ENCODE peak calls at places on chromosome 20, in five cellular contexts. One of them, this sample, is unnamed.

GRCh38 chr20:62258499-62259293 is 20.4 kb downstream of the OSBPL2 start:
- DNase-seq in CD8-positive, alpha-beta T cell: no peak
- DNase-seq in astrocyte of the spinal cord: peak
- DNase-seq in fibroblast of lung: peak
- DNase-seq in AG10803: peak
- DNase-seq in this sample: peak

GRCh38 chr20:23501926-23502325 is 11.0 kb downstream of the CST8 start:
- DNase-seq in CD8-positive, alpha-beta T cell: no peak
- DNase-seq in astrocyte of the spinal cord: no peak
- DNase-seq in fibroblast of lung: no peak
- DNase-seq in AG10803: no peak
- DNase-seq in this sample: no peak

GRCh38 chr20:32528291-32528891 is 56.7 kb downstream of the NOL4L start:
- DNase-seq in CD8-positive, alpha-beta T cell: peak
- DNase-seq in astrocyte of the spinal cord: no peak
- DNase-seq in fibroblast of lung: no peak
- DNase-seq in AG10803: no peak
- DNase-seq in this sample: no peak

GRCh38 chr20:49636447-49636846 is 68.5 kb upstream of the PTGIS start:
- DNase-seq in CD8-positive, alpha-beta T cell: no peak
- DNase-seq in astrocyte of the spinal cord: no peak
- DNase-seq in fibroblast of lung: no peak
- DNase-seq in AG10803: no peak
- DNase-seq in this sample: no peak

GRCh38 chr20:64044484-64045247 is 4.8 kb downstream of the SOX18 start:
- DNase-seq in CD8-positive, alpha-beta T cell: no peak
- DNase-seq in astrocyte of the spinal cord: peak
- DNase-seq in fibroblast of lung: peak
- DNase-seq in AG10803: peak
- DNase-seq in this sample: peak

GRCh38 chr20:39021748-39022147 is 59.6 kb downstream of the DHX35 start:
- DNase-seq in CD8-positive, alpha-beta T cell: no peak
- DNase-seq in astrocyte of the spinal cord: no peak
- DNase-seq in fibroblast of lung: no peak
- DNase-seq in AG10803: no peak
- DNase-seq in this sample: no peak

GRCh38 chr20:36399147-36399968 is 93.2 kb downstream of the DLGAP4 start:
- DNase-seq in CD8-positive, alpha-beta T cell: peak
- DNase-seq in astrocyte of the spinal cord: peak
- DNase-seq in fibroblast of lung: peak
- DNase-seq in AG10803: peak
- DNase-seq in this sample: peak

GRCh38 chr20:22577515-22578220 is 6.7 kb downstream of the FOXA2 start:
- DNase-seq in CD8-positive, alpha-beta T cell: no peak
- DNase-seq in astrocyte of the spinal cord: no peak
- DNase-seq in fibroblast of lung: no peak
- DNase-seq in AG10803: no peak
- DNase-seq in this sample: no peak

GRCh38 chr20:62489186-62489939 is 13.6 kb upstream of the GATA5 start:
- DNase-seq in CD8-positive, alpha-beta T cell: no peak
- DNase-seq in astrocyte of the spinal cord: no peak
- DNase-seq in fibroblast of lung: no peak
- DNase-seq in AG10803: no peak
- DNase-seq in this sample: no peak

GRCh38 chr20:63693975-63694595 is 2.4 kb upstream of the TNFRSF6B start:
- DNase-seq in CD8-positive, alpha-beta T cell: no peak
- DNase-seq in astrocyte of the spinal cord: no peak
- DNase-seq in fibroblast of lung: no peak
- DNase-seq in AG10803: no peak
- DNase-seq in this sample: no peak

GRCh38 chr20:36216314-36217025 is 19.8 kb upstream of the AAR2 start:
- DNase-seq in CD8-positive, alpha-beta T cell: no peak
- DNase-seq in astrocyte of the spinal cord: no peak
- DNase-seq in fibroblast of lung: no peak
- DNase-seq in AG10803: no peak
- DNase-seq in this sample: no peak

GRCh38 chr20:36604952-36605308 is 649 bp upstream of the RAB5IF start:
- DNase-seq in CD8-positive, alpha-beta T cell: peak
- DNase-seq in astrocyte of the spinal cord: no peak
- DNase-seq in fibroblast of lung: no peak
- DNase-seq in AG10803: no peak
- DNase-seq in this sample: peak

GRCh38 chr20:887137-887536 is 29.0 kb downstream of the ANGPT4 start:
- DNase-seq in CD8-positive, alpha-beta T cell: no peak
- DNase-seq in astrocyte of the spinal cord: no peak
- DNase-seq in fibroblast of lung: no peak
- DNase-seq in AG10803: no peak
- DNase-seq in this sample: no peak

GRCh38 chr20:51363813-51364212 is 178.7 kb downstream of the NFATC2 start:
- DNase-seq in CD8-positive, alpha-beta T cell: no peak
- DNase-seq in astrocyte of the spinal cord: no peak
- DNase-seq in fibroblast of lung: no peak
- DNase-seq in AG10803: no peak
- DNase-seq in this sample: no peak

GRCh38 chr20:51366155-51366886 is 176.2 kb downstream of the NFATC2 start:
- DNase-seq in CD8-positive, alpha-beta T cell: no peak
- DNase-seq in astrocyte of the spinal cord: peak
- DNase-seq in fibroblast of lung: peak
- DNase-seq in AG10803: peak
- DNase-seq in this sample: peak

GRCh38 chr20:51363378-51363777 is 179.1 kb downstream of the NFATC2 start:
- DNase-seq in CD8-positive, alpha-beta T cell: no peak
- DNase-seq in astrocyte of the spinal cord: no peak
- DNase-seq in fibroblast of lung: no peak
- DNase-seq in AG10803: no peak
- DNase-seq in this sample: no peak

GRCh38 chr20:51368461-51369211 is 173.9 kb downstream of the NFATC2 start:
- DNase-seq in CD8-positive, alpha-beta T cell: no peak
- DNase-seq in astrocyte of the spinal cord: peak
- DNase-seq in fibroblast of lung: no peak
- DNase-seq in AG10803: peak
- DNase-seq in this sample: peak

DNA sequence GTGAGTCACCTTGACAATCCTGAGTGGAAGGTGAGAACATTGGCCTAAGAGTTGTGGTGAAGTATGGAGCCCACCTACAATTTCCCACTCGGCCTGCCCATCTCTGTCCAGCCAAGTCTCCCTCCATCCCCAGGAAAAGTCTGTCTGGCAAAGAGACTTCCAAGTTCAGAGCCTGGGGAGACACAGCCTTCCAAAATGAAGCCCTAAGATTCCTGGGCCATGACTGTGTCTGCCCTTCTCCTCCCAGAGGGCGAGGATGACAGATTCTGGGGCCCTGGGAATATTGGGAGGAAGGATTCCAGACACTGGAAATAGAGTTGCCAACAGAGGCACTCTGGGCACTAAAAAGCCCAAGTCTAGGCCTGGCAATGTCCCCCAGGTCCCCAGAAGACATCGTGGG is 176.8 kb downstream of the NFATC2 start:
- DNase-seq in CD8-positive, alpha-beta T cell: no peak
- DNase-seq in astrocyte of the spinal cord: peak
- DNase-seq in fibroblast of lung: peak
- DNase-seq in AG10803: peak
- DNase-seq in this sample: peak
- H3K4me3 ChIP-seq in CD8-positive, alpha-beta T cell: no peak
- H3K4me3 ChIP-seq in astrocyte of the spinal cord: no peak
- H3K4me3 ChIP-seq in fibroblast of lung: no peak
- H3K4me3 ChIP-seq in AG10803: peak
- H3K4me3 ChIP-seq in this sample: no peak

DNA sequence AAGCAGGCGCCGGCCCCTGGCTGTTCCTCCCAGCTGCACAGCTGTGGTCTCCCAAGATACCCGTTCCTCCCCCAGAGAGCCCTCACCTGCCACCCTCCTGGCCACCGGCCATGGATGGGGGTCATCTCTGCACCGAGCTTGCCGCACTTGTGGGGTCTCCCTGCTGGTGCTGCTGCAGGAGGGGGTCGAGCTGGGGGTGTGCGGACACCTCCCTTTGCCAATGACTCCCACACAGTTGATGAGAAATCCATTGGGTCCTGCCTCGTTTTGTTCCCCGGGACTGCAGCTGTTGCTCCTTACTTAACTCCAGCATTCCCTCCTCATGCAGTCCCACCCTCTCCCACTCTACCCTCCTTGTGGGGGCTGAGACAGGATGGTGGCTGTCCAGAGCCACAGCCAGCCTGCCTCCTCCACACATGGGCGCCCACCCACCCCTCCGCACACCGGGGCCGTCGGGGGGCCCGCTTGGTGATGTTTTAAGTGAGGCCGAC is 53.3 kb upstream of the APCDD1L start:
- DNase-seq in CD8-positive, alpha-beta T cell: no peak
- DNase-seq in astrocyte of the spinal cord: no peak
- DNase-seq in fibroblast of lung: no peak
- DNase-seq in AG10803: no peak
- DNase-seq in this sample: no peak
- TF ChIP-seq CTCF in CD8-positive, alpha-beta T cell: no peak
- TF ChIP-seq CTCF in astrocyte of the spinal cord: no peak
- TF ChIP-seq CTCF in fibroblast of lung: no peak
- TF ChIP-seq CTCF in AG10803: no peak
- TF ChIP-seq CTCF in this sample: no peak

DNA sequence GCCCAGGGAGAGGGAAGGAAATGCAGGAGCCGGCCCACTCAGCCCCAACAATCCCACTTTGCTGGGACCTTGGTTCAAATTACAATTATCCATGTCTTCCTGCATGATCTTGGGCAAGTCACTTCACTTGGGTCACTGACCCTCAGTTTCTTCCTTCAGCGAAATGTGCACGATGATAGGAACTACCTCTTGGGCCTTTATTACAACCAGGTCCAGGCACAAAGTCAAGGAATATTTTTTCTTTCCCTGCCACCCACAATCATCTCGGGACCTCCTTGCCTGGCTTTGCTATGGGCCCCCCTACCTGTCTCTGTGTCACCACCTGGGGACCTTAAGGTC is 358 bp upstream of the PLTP start:
- DNase-seq in CD8-positive, alpha-beta T cell: no peak
- DNase-seq in astrocyte of the spinal cord: no peak
- DNase-seq in fibroblast of lung: no peak
- DNase-seq in AG10803: no peak
- DNase-seq in this sample: no peak
- H3K4me3 ChIP-seq in CD8-positive, alpha-beta T cell: peak
- H3K4me3 ChIP-seq in astrocyte of the spinal cord: peak
- H3K4me3 ChIP-seq in fibroblast of lung: peak
- H3K4me3 ChIP-seq in AG10803: peak
- H3K4me3 ChIP-seq in this sample: peak

GRCh38 chr20:3670511-3670910 is 7.3 kb upstream of the GFRA4 start:
- DNase-seq in CD8-positive, alpha-beta T cell: no peak
- DNase-seq in astrocyte of the spinal cord: no peak
- DNase-seq in fibroblast of lung: no peak
- DNase-seq in AG10803: no peak
- DNase-seq in this sample: peak
- TF ChIP-seq CTCF in CD8-positive, alpha-beta T cell: no peak
- TF ChIP-seq CTCF in astrocyte of the spinal cord: peak
- TF ChIP-seq CTCF in fibroblast of lung: peak
- TF ChIP-seq CTCF in AG10803: no peak
- TF ChIP-seq CTCF in this sample: peak

This sample was measured in fibroblast of mammary gland.